ENCODE peak calls at places on chromosome 14, in four cellular contexts. J is fibroblast of mammary gland, O is uterus, D is NCI-H2029. T is an unnamed sample.
A peak's percentile ranks its signal among the peaks of the same experiment; 100 is the strongest.

GRCh38 chr14:105019861-105020814 is 745 bp downstream of the CDCA4 start:
- DNase-seq in J (no peak), O (no peak), D (no peak), T (no peak)

GRCh38 chr14:36646664-36647416 is 14.8 kb upstream of the PAX9 start:
- DNase-seq in J (no peak), O (no peak), D (peak; percentile 25), T (no peak)

GRCh38 chr14:61034416-61035100 is 53.5 kb downstream of the SLC38A6 start:
- DNase-seq in J (no peak), O (no peak), D (peak; percentile 90), T (peak; percentile 98)

GRCh38 chr14:79021756-79022155 is 851.6 kb downstream of the NRXN3 start:
- DNase-seq in J (no peak), O (no peak), D (no peak), T (no peak)

GRCh38 chr14:64707661-64708060 is 3.4 kb downstream of the PLEKHG3 start:
- DNase-seq in J (peak; percentile 85), O (no peak), D (no peak), T (no peak)

GRCh38 chr14:24665440-24665991 is 31.5 kb upstream of the GZMB start:
- DNase-seq in J (no peak), O (no peak), D (no peak), T (no peak)

GRCh38 chr14:104724981-104725771 is 1.1 kb downstream of the ADSS1 start:
- DNase-seq in J (peak; percentile 28), O (no peak), D (no peak), T (no peak)

GRCh38 chr14:68603682-68604360 is 189.0 kb downstream of the ZFP36L1 start:
- DNase-seq in J (no peak), O (no peak), D (no peak), T (no peak)

GRCh38 chr14:39182770-39183684 is 8.0 kb downstream of the PNN start:
- DNase-seq in J (no peak), O (no peak), D (no peak), T (no peak)

GRCh38 chr14:94805726-94806288 is 35.9 kb upstream of the GSC start:
- DNase-seq in J (peak; percentile 5), O (no peak), D (no peak), T (no peak)

GRCh38 chr14:101595887-101596721 is 34.8 kb downstream of the DIO3 start:
- DNase-seq in J (no peak), O (no peak), D (no peak), T (no peak)